ENCODE peak calls at places on chromosomes 6 and 20, in five cellular contexts. One of them, this sample, is unnamed.

GRCh38 chr6:68313911-68314310 is 321.2 kb upstream of the ADGRB3 start:
- DNase-seq in neural crest cell: no peak
- DNase-seq in Calu3: no peak
- DNase-seq in brain microvascular endothelial cell: peak
- DNase-seq in uterus: no peak
- DNase-seq in this sample: no peak

GRCh38 chr6:104537185-104537584 is 322.5 kb downstream of the HACE1 start:
- DNase-seq in neural crest cell: no peak
- DNase-seq in Calu3: no peak
- DNase-seq in brain microvascular endothelial cell: peak
- DNase-seq in uterus: no peak
- DNase-seq in this sample: no peak

GRCh38 chr6:168908887-168909286 is 344.8 kb downstream of the THBS2 start:
- DNase-seq in neural crest cell: no peak
- DNase-seq in Calu3: no peak
- DNase-seq in brain microvascular endothelial cell: peak
- DNase-seq in uterus: no peak
- DNase-seq in this sample: no peak

GRCh38 chr20:725491-725890 is 42.8 kb downstream of the SLC52A3 start:
- DNase-seq in neural crest cell: no peak
- DNase-seq in Calu3: no peak
- DNase-seq in brain microvascular endothelial cell: no peak
- DNase-seq in uterus: no peak
- DNase-seq in this sample: no peak

GRCh38 chr6:27791182-27791939 is 120.8 kb downstream of the OR2B2 start:
- DNase-seq in neural crest cell: peak
- DNase-seq in Calu3: peak
- DNase-seq in brain microvascular endothelial cell: peak
- DNase-seq in uterus: peak
- DNase-seq in this sample: no peak

GRCh38 chr20:61969806-61970205 is 95.9 kb downstream of the TAF4 start:
- DNase-seq in neural crest cell: no peak
- DNase-seq in Calu3: no peak
- DNase-seq in brain microvascular endothelial cell: no peak
- DNase-seq in uterus: no peak
- DNase-seq in this sample: no peak

GRCh38 chr6:21262504-21262903 is 331.0 kb upstream of the SOX4 start:
- DNase-seq in neural crest cell: no peak
- DNase-seq in Calu3: no peak
- DNase-seq in brain microvascular endothelial cell: no peak
- DNase-seq in uterus: no peak
- DNase-seq in this sample: no peak

GRCh38 chr6:108654465-108655106 is 93.9 kb downstream of the FOXO3 start:
- DNase-seq in neural crest cell: no peak
- DNase-seq in Calu3: no peak
- DNase-seq in brain microvascular endothelial cell: no peak
- DNase-seq in uterus: no peak
- DNase-seq in this sample: no peak

GRCh38 chr6:151948007-151948745 is 140.7 kb downstream of the ESR1 start:
- DNase-seq in neural crest cell: no peak
- DNase-seq in Calu3: peak
- DNase-seq in brain microvascular endothelial cell: no peak
- DNase-seq in uterus: no peak
- DNase-seq in this sample: no peak

GRCh38 chr6:45927421-45928234 is 88.0 kb downstream of the CLIC5 start:
- DNase-seq in neural crest cell: no peak
- DNase-seq in Calu3: no peak
- DNase-seq in brain microvascular endothelial cell: no peak
- DNase-seq in uterus: no peak
- DNase-seq in this sample: peak

GRCh38 chr20:33814238-33814712 is 3.1 kb downstream of the CHMP4B start:
- DNase-seq in neural crest cell: no peak
- DNase-seq in Calu3: no peak
- DNase-seq in brain microvascular endothelial cell: no peak
- DNase-seq in uterus: no peak
- DNase-seq in this sample: no peak

DNA sequence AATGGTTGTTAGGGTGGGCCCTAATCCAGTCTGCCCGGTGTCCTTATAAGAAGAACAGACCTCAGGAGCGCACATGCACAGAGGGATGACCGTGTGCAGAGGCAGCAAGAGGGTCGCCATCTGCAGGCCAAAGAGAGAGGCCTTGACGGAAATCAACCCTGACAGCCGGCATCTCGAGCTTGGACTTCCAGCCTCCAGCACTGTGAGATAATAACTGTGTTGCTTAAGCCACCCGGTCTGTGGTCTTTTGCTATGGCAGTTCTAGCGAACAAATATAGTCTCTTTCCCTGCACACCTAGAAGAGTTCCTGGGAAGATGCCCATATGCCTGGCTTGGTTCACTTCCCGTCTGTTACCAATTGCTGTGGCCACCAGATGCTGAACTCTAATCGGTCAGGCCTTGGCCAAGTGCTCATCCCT is 35.3 kb upstream of the PTGIS start:
- DNase-seq in neural crest cell: no peak
- DNase-seq in Calu3: peak
- DNase-seq in brain microvascular endothelial cell: peak
- DNase-seq in uterus: peak
- DNase-seq in this sample: no peak
- TF ChIP-seq CTCF in neural crest cell: peak
- TF ChIP-seq CTCF in Calu3: peak
- TF ChIP-seq CTCF in brain microvascular endothelial cell: peak
- TF ChIP-seq CTCF in uterus: no peak
- TF ChIP-seq CTCF in this sample: no peak

GRCh38 chr20:58963060-58963584 is 17.9 kb upstream of the NELFCD start:
- DNase-seq in neural crest cell: no peak
- DNase-seq in Calu3: no peak
- DNase-seq in brain microvascular endothelial cell: no peak
- DNase-seq in uterus: no peak
- DNase-seq in this sample: no peak
- TF ChIP-seq CTCF in neural crest cell: peak
- TF ChIP-seq CTCF in Calu3: peak
- TF ChIP-seq CTCF in brain microvascular endothelial cell: no peak
- TF ChIP-seq CTCF in uterus: no peak
- TF ChIP-seq CTCF in this sample: no peak

GRCh38 chr6:98039443-98039842 is 756.4 kb upstream of the MMS22L start:
- DNase-seq in neural crest cell: no peak
- DNase-seq in Calu3: no peak
- DNase-seq in brain microvascular endothelial cell: no peak
- DNase-seq in uterus: no peak
- DNase-seq in this sample: no peak
- TF ChIP-seq CTCF in neural crest cell: no peak
- TF ChIP-seq CTCF in Calu3: no peak
- TF ChIP-seq CTCF in brain microvascular endothelial cell: no peak
- TF ChIP-seq CTCF in uterus: no peak
- TF ChIP-seq CTCF in this sample: no peak

GRCh38 chr6:40956871-40957270 is 82.2 kb downstream of the UNC5CL start:
- DNase-seq in neural crest cell: no peak
- DNase-seq in Calu3: no peak
- DNase-seq in brain microvascular endothelial cell: no peak
- DNase-seq in uterus: no peak
- DNase-seq in this sample: no peak

GRCh38 chr6:40957616-40958492 is 81.2 kb downstream of the UNC5CL start:
- DNase-seq in neural crest cell: no peak
- DNase-seq in Calu3: no peak
- DNase-seq in brain microvascular endothelial cell: peak
- DNase-seq in uterus: no peak
- DNase-seq in this sample: no peak

GRCh38 chr6:40953486-40953885 is 85.5 kb downstream of the UNC5CL start:
- DNase-seq in neural crest cell: no peak
- DNase-seq in Calu3: no peak
- DNase-seq in brain microvascular endothelial cell: no peak
- DNase-seq in uterus: no peak
- DNase-seq in this sample: no peak

GRCh38 chr6:40954446-40955180 is 84.4 kb downstream of the UNC5CL start:
- DNase-seq in neural crest cell: no peak
- DNase-seq in Calu3: no peak
- DNase-seq in brain microvascular endothelial cell: no peak
- DNase-seq in uterus: no peak
- DNase-seq in this sample: no peak

DNA sequence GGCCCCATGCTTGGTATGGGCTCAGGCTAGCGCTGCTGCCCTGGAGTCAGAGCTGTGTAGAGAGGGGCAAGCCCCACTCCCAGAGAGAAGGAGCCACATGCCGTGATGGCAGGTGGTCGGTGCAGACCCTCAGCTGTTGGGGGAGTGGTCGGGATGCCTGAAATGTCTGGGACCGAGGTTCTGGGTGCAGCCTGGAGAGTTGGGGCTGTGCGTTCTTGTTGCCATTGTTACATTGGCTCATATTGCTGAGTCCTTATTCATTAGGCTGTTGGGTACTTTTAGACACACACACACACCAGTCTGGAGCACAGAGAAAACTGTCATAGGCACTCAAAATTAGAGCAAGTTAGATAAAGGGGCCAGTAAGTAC is 83.9 kb downstream of the UNC5CL start:
- DNase-seq in neural crest cell: no peak
- DNase-seq in Calu3: no peak
- DNase-seq in brain microvascular endothelial cell: no peak
- DNase-seq in uterus: no peak
- DNase-seq in this sample: no peak
- TF ChIP-seq CTCF in neural crest cell: no peak
- TF ChIP-seq CTCF in Calu3: no peak
- TF ChIP-seq CTCF in brain microvascular endothelial cell: no peak
- TF ChIP-seq CTCF in uterus: no peak
- TF ChIP-seq CTCF in this sample: no peak

GRCh38 chr20:59955131-59955796 is 3.0 kb upstream of the CDH26 start:
- DNase-seq in neural crest cell: no peak
- DNase-seq in Calu3: peak
- DNase-seq in brain microvascular endothelial cell: no peak
- DNase-seq in uterus: no peak
- DNase-seq in this sample: no peak
- TF ChIP-seq CTCF in neural crest cell: peak
- TF ChIP-seq CTCF in Calu3: peak
- TF ChIP-seq CTCF in brain microvascular endothelial cell: peak
- TF ChIP-seq CTCF in uterus: no peak
- TF ChIP-seq CTCF in this sample: no peak

GRCh38 chr20:17680836-17681740 is 954 bp downstream of the RRBP1 start:
- DNase-seq in neural crest cell: peak
- DNase-seq in Calu3: peak
- DNase-seq in brain microvascular endothelial cell: peak
- DNase-seq in uterus: peak
- DNase-seq in this sample: peak
- TF ChIP-seq CTCF in neural crest cell: peak
- TF ChIP-seq CTCF in Calu3: no peak
- TF ChIP-seq CTCF in brain microvascular endothelial cell: peak
- TF ChIP-seq CTCF in uterus: peak
- TF ChIP-seq CTCF in this sample: peak

DNA sequence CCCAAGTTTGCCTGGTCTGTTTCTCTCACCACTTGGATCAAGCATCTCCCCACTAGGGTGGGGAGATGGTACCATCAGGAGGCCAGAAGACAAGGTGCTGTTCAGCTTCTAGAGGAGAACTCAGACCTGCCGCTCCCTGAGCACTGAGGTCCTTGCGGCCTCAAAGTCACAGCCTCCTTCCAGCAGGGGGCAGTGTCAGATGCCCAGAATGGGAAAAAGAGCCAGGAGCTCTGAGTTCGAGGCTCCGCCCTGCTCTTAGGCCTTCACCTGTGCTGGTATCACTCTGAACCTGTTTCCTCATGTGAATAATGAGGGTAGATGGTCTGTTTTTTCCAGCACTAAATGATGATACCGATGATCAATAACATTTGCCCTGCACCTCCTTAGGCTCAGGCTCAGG is 68.7 kb downstream of the TOX2 start:
- DNase-seq in neural crest cell: no peak
- DNase-seq in Calu3: peak
- DNase-seq in brain microvascular endothelial cell: no peak
- DNase-seq in uterus: no peak
- DNase-seq in this sample: no peak
- TF ChIP-seq CTCF in neural crest cell: peak
- TF ChIP-seq CTCF in Calu3: peak
- TF ChIP-seq CTCF in brain microvascular endothelial cell: peak
- TF ChIP-seq CTCF in uterus: no peak
- TF ChIP-seq CTCF in this sample: peak

GRCh38 chr6:90865513-90865912 is 278.6 kb upstream of the MAP3K7 start:
- DNase-seq in neural crest cell: no peak
- DNase-seq in Calu3: no peak
- DNase-seq in brain microvascular endothelial cell: no peak
- DNase-seq in uterus: no peak
- DNase-seq in this sample: no peak

GRCh38 chr6:90859056-90859455 is 272.2 kb upstream of the MAP3K7 start:
- DNase-seq in neural crest cell: no peak
- DNase-seq in Calu3: no peak
- DNase-seq in brain microvascular endothelial cell: no peak
- DNase-seq in uterus: no peak
- DNase-seq in this sample: no peak

GRCh38 chr6:90860822-90861601 is 274.1 kb upstream of the MAP3K7 start:
- DNase-seq in neural crest cell: no peak
- DNase-seq in Calu3: no peak
- DNase-seq in brain microvascular endothelial cell: no peak
- DNase-seq in uterus: no peak
- DNase-seq in this sample: no peak

GRCh38 chr6:90859612-90860011 is 272.7 kb upstream of the MAP3K7 start:
- DNase-seq in neural crest cell: no peak
- DNase-seq in Calu3: no peak
- DNase-seq in brain microvascular endothelial cell: no peak
- DNase-seq in uterus: no peak
- DNase-seq in this sample: no peak
- TF ChIP-seq CTCF in neural crest cell: no peak
- TF ChIP-seq CTCF in Calu3: no peak
- TF ChIP-seq CTCF in brain microvascular endothelial cell: no peak
- TF ChIP-seq CTCF in uterus: no peak
- TF ChIP-seq CTCF in this sample: no peak

GRCh38 chr6:128487055-128487454 is 33.3 kb downstream of the PTPRK start:
- DNase-seq in neural crest cell: no peak
- DNase-seq in Calu3: peak
- DNase-seq in brain microvascular endothelial cell: no peak
- DNase-seq in uterus: no peak
- DNase-seq in this sample: no peak
- TF ChIP-seq CTCF in neural crest cell: peak
- TF ChIP-seq CTCF in Calu3: peak
- TF ChIP-seq CTCF in brain microvascular endothelial cell: peak
- TF ChIP-seq CTCF in uterus: no peak
- TF ChIP-seq CTCF in this sample: no peak

This sample was measured in mesothelial cell of epicardium.